ENCODE peak calls at places on chromosome 21, in six cellular contexts. W is brain microvascular endothelial cell, L is kidney, T is tibial artery, A is pancreas, G is upper lobe of left lung. H is an unnamed sample.

GRCh38 chr21:19523731-19524130 is 1120.1 kb upstream of the TMPRSS15 start:
- DNase-seq in W (no peak), L (no peak), T (no peak), A (no peak), G (no peak), H (no peak)

GRCh38 chr21:18759751-18760161 is 356.2 kb upstream of the TMPRSS15 start:
- DNase-seq in W (no peak), L (no peak), T (no peak), A (no peak), G (no peak), H (no peak)

GRCh38 chr21:38951095-38951745 is 145.5 kb downstream of the ETS2 start:
- DNase-seq in W (no peak), L (no peak), T (no peak), A (no peak), G (no peak), H (no peak)

GRCh38 chr21:41466024-41466820 is 40.2 kb downstream of the MX1 start:
- DNase-seq in W (no peak), L (peak; percentile 64), T (peak; percentile 49), A (no peak), G (no peak), H (no peak)

GRCh38 chr21:18987515-18988026 is 584.0 kb upstream of the TMPRSS15 start:
- DNase-seq in W (no peak), L (no peak), T (no peak), A (no peak), G (no peak), H (no peak)

GRCh38 chr21:32333953-32334673 is 35.5 kb downstream of the MRAP start:
- DNase-seq in W (no peak), L (no peak), T (peak; percentile 45), A (no peak), G (no peak), H (no peak)

GRCh38 chr21:42040411-42041180 is 30.4 kb upstream of the ZBTB21 start:
- DNase-seq in W (peak; percentile 99), L (peak; percentile 39), T (no peak), A (no peak), G (peak; percentile 46), H (peak; percentile 24)

GRCh38 chr21:41851090-41851790 is 27.9 kb downstream of the PRDM15 start:
- DNase-seq in W (no peak), L (peak; percentile 59), T (no peak), A (no peak), G (no peak), H (no peak)

GRCh38 chr21:39952265-39952664 is 85.0 kb downstream of the PCP4 start:
- DNase-seq in W (no peak), L (no peak), T (no peak), A (no peak), G (no peak), H (no peak)

GRCh38 chr21:42617476-42617875 is 35.9 kb upstream of the PDE9A start:
- DNase-seq in W (no peak), L (no peak), T (no peak), A (no peak), G (peak; percentile 20), H (no peak)

GRCh38 chr21:27648560-27648959 is 681.7 kb upstream of the ADAMTS5 start:
- DNase-seq in W (peak; percentile 97), L (no peak), T (no peak), A (no peak), G (no peak), H (no peak)

GRCh38 chr21:42145569-42146250 is 73.2 kb upstream of the ABCG1 start:
- DNase-seq in W (peak; percentile 34), L (peak; percentile 73), T (peak; percentile 68), A (peak; percentile 46), G (peak; percentile 64), H (peak; percentile 60)

GRCh38 chr21:42093991-42094417 is 22.9 kb downstream of the UMODL1 start:
- DNase-seq in W (peak; percentile 90), L (peak; percentile 86), T (peak; percentile 93), A (no peak), G (no peak), H (no peak)

GRCh38 chr21:39911792-39912191 is 44.6 kb downstream of the PCP4 start:
- DNase-seq in W (no peak), L (no peak), T (no peak), A (no peak), G (no peak), H (no peak)

GRCh38 chr21:26597981-26598380 is 24.9 kb upstream of the CYYR1 start:
- DNase-seq in W (no peak), L (no peak), T (no peak), A (no peak), G (no peak), H (no peak)

GRCh38 chr21:15841856-15842564 is 112.2 kb downstream of the USP25 start:
- DNase-seq in W (peak; percentile 56), L (no peak), T (no peak), A (no peak), G (no peak), H (no peak)

GRCh38 chr21:45957986-45958610 is 23.5 kb upstream of the COL6A1 start:
- DNase-seq in W (peak; percentile 28), L (peak; percentile 70), T (peak; percentile 91), A (no peak), G (no peak), H (no peak)

GRCh38 chr21:28124541-28124940 is 868.1 kb downstream of the LTN1 start:
- DNase-seq in W (no peak), L (no peak), T (no peak), A (no peak), G (no peak), H (no peak)

GRCh38 chr21:34844033-34844923 is 175.5 kb downstream of the CLIC6 start:
- DNase-seq in W (peak; percentile 59), L (peak; percentile 82), T (peak; percentile 88), A (peak; percentile 46), G (peak; percentile 84), H (peak; percentile 58)

GRCh38 chr21:34844924-34845238 is 176.1 kb downstream of the CLIC6 start:
- DNase-seq in W (no peak), L (no peak), T (no peak), A (no peak), G (no peak), H (no peak)

GRCh38 chr21:34846601-34847112 is 177.9 kb downstream of the CLIC6 start:
- DNase-seq in W (peak; percentile 76), L (no peak), T (no peak), A (no peak), G (peak; percentile 74), H (no peak)

GRCh38 chr21:34845521-34846213 is 176.9 kb downstream of the CLIC6 start:
- DNase-seq in W (peak; percentile 73), L (no peak), T (no peak), A (no peak), G (peak; percentile 85), H (peak; percentile 68)

GRCh38 chr21:34846214-34846575 is 177.4 kb downstream of the CLIC6 start:
- DNase-seq in W (no peak), L (no peak), T (no peak), A (no peak), G (no peak), H (no peak)
- H3K27ac ChIP-seq in W (peak overlapping the region; percentile 63), L (no peak overlapping the region), T (peak overlapping the region; percentile 49), A (no peak overlapping the region), G (peak overlapping the region; percentile 80), H (peak overlapping the region; percentile 63)

DNA sequence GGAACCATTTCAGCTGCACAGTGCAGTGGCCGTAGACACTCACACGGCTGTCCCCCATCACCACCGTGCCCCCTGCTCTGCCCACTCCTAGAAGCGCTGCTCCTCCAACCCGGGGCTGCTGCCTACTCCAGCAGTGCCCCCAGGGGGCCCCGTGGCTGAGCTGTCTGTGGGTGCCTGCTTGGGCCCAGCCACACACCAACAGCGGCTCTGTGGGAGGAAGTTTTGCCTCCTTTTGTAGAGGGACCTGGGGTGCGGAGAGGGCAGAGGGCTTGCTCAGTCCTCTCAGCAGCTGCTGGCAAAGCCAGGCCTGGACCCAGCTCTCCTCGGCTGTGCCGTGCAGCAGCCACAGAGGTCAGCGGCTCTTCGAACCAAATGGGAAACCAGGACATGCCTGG is 11.4 kb upstream of the LRRC3 start:
- DNase-seq in W (no peak), L (peak; percentile 67), T (peak; percentile 54), A (no peak), G (no peak), H (peak; percentile 30)
- TF ChIP-seq CTCF in W (no peak), L (no peak), T (no peak), A (no peak), G (no peak), H (no peak)

GRCh38 chr21:35908311-35909078 is 151.8 kb downstream of the SETD4 start:
- DNase-seq in W (no peak), L (no peak), T (no peak), A (no peak), G (no peak), H (no peak)

GRCh38 chr21:35906587-35906986 is 153.7 kb downstream of the SETD4 start:
- DNase-seq in W (no peak), L (no peak), T (no peak), A (no peak), G (no peak), H (no peak)

GRCh38 chr21:35909456-35910178 is 150.7 kb downstream of the SETD4 start:
- DNase-seq in W (no peak), L (no peak), T (no peak), A (no peak), G (no peak), H (no peak)

GRCh38 chr21:35905973-35906357 is 154.4 kb downstream of the SETD4 start:
- DNase-seq in W (no peak), L (no peak), T (no peak), A (no peak), G (no peak), H (no peak)

DNA sequence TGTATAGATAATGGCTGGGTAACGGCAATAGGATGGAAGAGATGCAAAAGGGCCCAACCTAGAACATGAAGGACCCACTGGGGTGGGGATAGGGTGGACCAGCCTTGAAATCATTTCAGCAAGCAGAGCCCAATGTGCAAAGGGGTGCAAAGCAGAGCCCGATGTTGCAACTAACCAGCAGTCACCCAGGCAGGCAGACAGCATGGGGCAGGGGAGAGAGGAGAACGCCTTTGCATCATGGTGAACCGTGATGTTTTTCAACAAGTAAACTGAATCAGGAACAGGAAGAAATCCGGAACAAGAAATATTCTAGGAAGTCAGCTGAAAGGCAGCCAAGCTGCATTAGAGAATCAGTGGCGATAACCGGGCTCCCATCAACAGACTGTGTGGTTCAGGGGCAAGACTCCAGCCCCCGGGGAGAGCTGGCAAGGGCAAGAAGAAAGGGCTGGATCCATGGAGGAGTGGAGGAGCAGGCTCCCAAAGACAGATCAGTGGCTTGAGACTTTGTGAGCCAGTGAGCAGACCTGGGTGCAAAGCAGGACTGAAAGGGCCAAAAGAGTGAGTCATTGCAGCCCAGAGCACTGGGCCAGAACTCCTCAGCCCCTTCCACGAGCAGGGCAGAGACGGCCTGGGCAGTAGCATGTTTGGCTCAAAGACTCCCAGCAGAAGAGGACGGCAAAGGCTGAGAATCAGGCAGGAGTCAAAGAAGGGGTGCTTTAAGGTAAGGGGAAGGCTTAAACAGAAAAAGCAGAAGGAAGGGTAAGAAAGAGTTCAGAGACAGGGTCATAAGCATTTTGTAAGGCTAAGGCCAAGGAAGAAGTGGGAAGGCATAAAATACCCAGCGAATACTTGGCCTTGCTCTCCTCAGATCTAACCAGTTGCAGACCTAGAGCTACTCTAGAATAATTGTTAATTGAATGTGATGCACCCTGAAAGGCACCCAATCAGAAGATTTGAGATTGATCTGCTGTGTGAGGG is 155.0 kb downstream of the SETD4 start:
- DNase-seq in W (no peak), L (peak; percentile 65), T (peak; percentile 76), A (no peak), G (peak; percentile 23), H (no peak)
- H3K4me3 ChIP-seq in W (no peak overlapping the region), L (no peak overlapping the region), T (no peak overlapping the region), A (no peak overlapping the region), G (peak overlapping the region; percentile 12), H (peak overlapping the region; percentile 18)

GRCh38 chr21:43717967-43718871 is 710 bp upstream of the PDXK start:
- DNase-seq in W (no peak), L (peak; percentile 86), T (no peak), A (peak; percentile 45), G (no peak), H (no peak)
- H3K27ac ChIP-seq in W (no peak overlapping the region), L (no peak overlapping the region), T (peak overlapping the region; percentile 79), A (peak overlapping the region; percentile 90), G (peak overlapping the region; percentile 97), H (peak overlapping the region; percentile 97)

H was measured in lower lobe of right lung.